ENCODE peak calls at places on chromosome 18, in five cellular contexts. M is IMR-90, B is PC-9, V is tibial artery, D is sigmoid colon. K is an unnamed sample. For H3K27me3 and H3K4me1, the result is how much of the 10 kb centered on the place peaks cover.

GRCh38 chr18:75489493-75490190 is 62.1 kb upstream of the SMIM21 start:
- DNase-seq in M (peak), B (no peak), V (no peak), D (no peak), K (peak)

GRCh38 chr18:58402247-58402646 is 226.6 kb downstream of the ALPK2 start:
- DNase-seq in M (no peak), B (no peak), V (peak), D (no peak), K (no peak)

GRCh38 chr18:76633504-76634259 is 138.6 kb upstream of the ZNF516 start:
- DNase-seq in M (no peak), B (no peak), V (no peak), D (no peak), K (no peak)

GRCh38 chr18:22542400-22542835 is 124.7 kb upstream of the CTAGE1 start:
- DNase-seq in M (peak), B (peak), V (peak), D (no peak), K (no peak)

GRCh38 chr18:67194886-67195285 is 321.6 kb downstream of the DSEL start:
- DNase-seq in M (no peak), B (no peak), V (no peak), D (no peak), K (no peak)

GRCh38 chr18:45320724-45321123 is 294.6 kb upstream of the SLC14A2 start:
- DNase-seq in M (no peak), B (no peak), V (no peak), D (no peak), K (no peak)

GRCh38 chr18:76491801-76492668 is 3.0 kb downstream of the ZNF516 start:
- DNase-seq in M (peak), B (no peak), V (no peak), D (peak), K (no peak)

GRCh38 chr18:45521151-45521550 is 94.1 kb upstream of the SLC14A2 start:
- DNase-seq in M (peak), B (no peak), V (no peak), D (no peak), K (no peak)

GRCh38 chr18:57631697-57632096 is 10.1 kb upstream of the NARS1 start:
- DNase-seq in M (no peak), B (no peak), V (no peak), D (no peak), K (no peak)

GRCh38 chr18:49561377-49562193 is at the start of gene LIPG:
- DNase-seq in M (peak), B (peak), V (no peak), D (no peak), K (peak)

GRCh38 chr18:25351280-25351772 is 640 bp downstream of the ZNF521 start:
- DNase-seq in M (peak), B (no peak), V (no peak), D (no peak), K (no peak)
- H3K27me3 ChIP-seq in M (under half), B (under half), V (under half), D (under half), K (half or more)

GRCh38 chr18:9506046-9506792 is 30.9 kb downstream of the RALBP1 start:
- DNase-seq in M (peak), B (peak), V (no peak), D (no peak), K (no peak)
- H3K4me3 ChIP-seq in M (no peak), B (no peak), V (no peak), D (no peak), K (no peak)

DNA sequence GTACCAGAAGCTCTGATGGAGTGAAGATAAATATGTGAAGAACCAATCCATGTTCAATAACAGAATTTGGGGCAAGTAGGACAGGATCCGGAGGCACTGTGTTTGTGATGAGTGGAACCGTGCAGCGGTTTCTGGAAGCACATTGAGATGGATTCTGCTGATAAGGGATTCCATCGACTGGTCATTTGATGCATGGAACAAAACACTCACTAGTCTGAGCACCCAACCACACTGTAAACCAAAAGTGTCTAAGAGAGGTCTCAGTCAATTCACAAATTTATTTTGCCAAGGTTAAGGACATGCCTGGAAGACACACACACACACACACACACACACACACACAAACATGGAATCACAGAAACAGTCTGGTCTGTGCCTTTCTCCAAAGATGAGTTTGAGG is 459.5 kb downstream of the FBXO15 start:
- DNase-seq in M (no peak), B (no peak), V (no peak), D (no peak), K (no peak)
- H3K4me1 ChIP-seq in M (under half), B (under half), V (under half), D (under half), K (half or more)

DNA sequence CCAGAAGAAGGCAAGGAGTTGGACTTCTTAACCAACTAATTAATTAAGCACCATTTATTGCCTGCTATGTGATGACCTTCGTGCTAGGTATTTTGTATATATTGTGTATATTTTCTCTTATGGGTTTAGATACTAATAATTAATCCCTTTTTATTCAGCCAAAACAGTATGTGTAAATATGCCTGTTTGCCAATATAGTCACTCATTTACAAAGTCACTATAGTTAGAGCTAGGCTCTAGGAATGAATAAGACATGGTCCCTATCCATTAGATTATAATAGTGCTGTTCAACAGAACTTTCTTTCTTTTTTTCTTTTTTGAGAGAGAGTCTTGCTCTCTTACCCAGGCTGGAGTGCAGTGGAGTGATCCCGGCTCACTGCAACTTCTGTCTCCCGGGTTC is 51.4 kb downstream of the GREB1L start:
- DNase-seq in M (no peak), B (no peak), V (no peak), D (no peak), K (no peak)
- H3K27me3 ChIP-seq in M (under half), B (under half), V (under half), D (under half), K (under half)

GRCh38 chr18:12652861-12653401 is 5.0 kb downstream of the SPIRE1 start:
- DNase-seq in M (peak), B (no peak), V (no peak), D (no peak), K (no peak)
- H3K4me3 ChIP-seq in M (no peak), B (no peak), V (no peak), D (no peak), K (no peak)

GRCh38 chr18:28767201-28767600 is 590.3 kb upstream of the CDH2 start:
- DNase-seq in M (peak), B (no peak), V (no peak), D (no peak), K (no peak)
- H3K4me1 ChIP-seq in M (under half), B (under half), V (under half), D (under half), K (under half)

DNA sequence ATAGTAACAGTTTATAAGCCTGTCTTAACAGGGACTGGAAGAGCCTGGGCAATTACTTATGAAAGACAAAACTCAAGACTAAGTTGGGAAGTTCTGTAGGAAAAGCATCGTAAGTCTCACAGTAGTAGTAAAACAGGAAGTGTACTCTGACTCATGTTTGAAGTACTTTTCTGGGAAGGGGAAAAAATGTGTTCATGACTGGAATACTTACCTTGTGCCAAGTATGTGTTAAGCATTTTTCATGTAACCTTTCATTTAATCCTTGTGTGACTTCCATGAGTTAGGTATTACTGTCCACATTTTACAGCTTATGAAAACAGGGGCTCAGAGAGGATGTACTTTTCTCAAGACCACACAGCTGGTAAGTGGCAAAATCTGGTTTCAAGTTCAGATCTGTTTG is 13.7 kb upstream of the SKOR2 start:
- DNase-seq in M (peak), B (no peak), V (no peak), D (no peak), K (no peak)
- H3K27me3 ChIP-seq in M (under half), B (under half), V (half or more), D (half or more), K (half or more)

GRCh38 chr18:55487997-55488396 is 100.0 kb downstream of the TCF4 start:
- DNase-seq in M (peak), B (no peak), V (no peak), D (no peak), K (no peak)

GRCh38 chr18:55489034-55489741 is 98.8 kb downstream of the TCF4 start:
- DNase-seq in M (peak), B (no peak), V (no peak), D (no peak), K (no peak)

GRCh38 chr18:55491606-55492005 is 96.4 kb downstream of the TCF4 start:
- DNase-seq in M (peak), B (no peak), V (no peak), D (no peak), K (no peak)

GRCh38 chr18:55488473-55488872 is 99.5 kb downstream of the TCF4 start:
- DNase-seq in M (peak), B (no peak), V (no peak), D (no peak), K (no peak)

GRCh38 chr18:55489742-55490055 is 98.3 kb downstream of the TCF4 start:
- DNase-seq in M (peak), B (no peak), V (no peak), D (no peak), K (no peak)
- H3K4me3 ChIP-seq in M (no peak), B (no peak), V (no peak), D (no peak), K (no peak)

DNA sequence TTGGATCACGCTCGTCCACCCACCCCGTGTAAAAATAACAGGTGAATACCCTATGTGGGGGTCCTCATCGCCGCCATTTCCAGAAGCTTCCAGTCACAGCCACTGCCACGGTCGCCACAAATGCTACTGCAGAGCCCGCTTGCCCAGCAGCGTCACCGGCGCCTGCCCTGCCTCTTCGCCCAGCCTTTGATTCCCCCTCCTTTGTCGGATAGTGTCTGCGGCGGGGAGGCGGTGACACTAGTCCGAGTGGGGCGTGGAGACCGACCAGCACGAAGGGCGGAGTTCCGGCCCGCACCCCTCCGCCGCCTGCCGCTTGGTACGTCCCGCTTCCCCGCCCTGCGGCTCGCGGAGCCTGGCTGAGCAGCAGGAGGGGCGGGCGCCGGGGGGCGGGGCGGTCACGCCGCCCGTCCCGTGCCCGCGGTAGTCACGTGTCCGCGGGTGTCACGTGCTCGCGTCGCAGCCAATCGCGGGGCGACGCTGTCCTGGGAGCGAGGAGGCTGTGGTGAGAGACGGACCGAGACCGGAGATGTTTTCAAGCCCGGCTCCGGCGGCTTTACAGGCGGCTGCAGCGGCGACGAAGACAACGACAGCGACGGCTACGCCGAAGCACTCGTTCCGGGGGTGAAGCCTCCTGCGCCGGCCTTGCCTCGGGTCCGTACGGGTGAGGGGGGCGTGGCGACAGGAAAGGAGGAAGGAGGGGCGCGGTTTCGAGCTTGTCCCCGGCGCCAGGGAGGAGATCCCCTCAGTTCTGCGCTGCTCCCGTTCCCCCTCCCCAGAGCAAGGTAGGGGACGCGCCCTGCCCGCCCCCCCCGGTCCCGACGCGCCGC is at the start of gene ANKRD12:
- DNase-seq in M (peak), B (peak), V (peak), D (peak), K (peak)
- H3K4me1 ChIP-seq in M (under half), B (half or more), V (under half), D (under half), K (under half)

GRCh38 chr18:78969574-78970315 is 9.9 kb upstream of the SALL3 start:
- DNase-seq in M (no peak), B (no peak), V (no peak), D (no peak), K (no peak)

GRCh38 chr18:78965260-78965659 is 14.4 kb upstream of the SALL3 start:
- DNase-seq in M (no peak), B (no peak), V (no peak), D (no peak), K (no peak)

GRCh38 chr18:78965917-78966878 is 13.4 kb upstream of the SALL3 start:
- DNase-seq in M (no peak), B (no peak), V (no peak), D (no peak), K (no peak)

GRCh38 chr18:78970774-78971333 is 8.8 kb upstream of the SALL3 start:
- DNase-seq in M (no peak), B (no peak), V (no peak), D (no peak), K (peak)

GRCh38 chr18:78967692-78968091 is 11.9 kb upstream of the SALL3 start:
- DNase-seq in M (no peak), B (no peak), V (no peak), D (no peak), K (no peak)
- H3K27me3 ChIP-seq in M (under half), B (half or more), V (under half), D (half or more), K (under half)